ENCODE peak calls at places on chromosomes 4 and X, in eight cellular contexts. V is astrocyte, J is OCI-LY7, G is heart left ventricle, K is SK-N-SH, L is tibial nerve, E is upper lobe of right lung, C is testis. R is an unnamed sample.

GRCh38 chr4:19774690-19775256 is 476.9 kb upstream of the SLIT2 start:
- DNase-seq in G (no peak), L (no peak), C (no peak), J (no peak), K (no peak), V (no peak), E (no peak), R (no peak)

GRCh38 chr4:127622923-127623754 is 9.6 kb upstream of the INTU start:
- DNase-seq in K (peak; percentile 82), L (no peak), J (no peak), V (peak; percentile 25), G (no peak), C (peak; percentile 43), E (peak; percentile 76), R (peak; percentile 54)

GRCh38 chr4:155758500-155759371 is at the start of gene GUCY1B1:
- DNase-seq in E (peak; percentile 96), J (no peak), L (peak; percentile 78), K (peak; percentile 98), G (peak; percentile 97), C (peak; percentile 95), V (peak; percentile 93), R (peak; percentile 97)

GRCh38 chrX:103211012-103211715 is 3.7 kb upstream of the BEX4 start:
- DNase-seq in K (peak; percentile 60), G (peak; percentile 16), L (no peak), C (peak; percentile 74), E (no peak), J (peak; percentile 43), V (peak; percentile 25), R (peak; percentile 82)

GRCh38 chr4:169337510-169337909 is 66.8 kb upstream of the SH3RF1 start:
- DNase-seq in C (no peak), L (no peak), K (no peak), V (peak; percentile 99), J (no peak), E (no peak), G (no peak), R (no peak)

GRCh38 chrX:153521034-153521433 is 3.6 kb downstream of the ATP2B3 start:
- DNase-seq in C (peak; percentile 23), L (no peak), J (no peak), V (no peak), E (no peak), G (no peak), K (peak; percentile 76), R (no peak)

GRCh38 chr4:108355523-108356208 is 186.9 kb upstream of the LEF1 start:
- DNase-seq in C (no peak), K (peak; percentile 69), J (no peak), V (peak; percentile 30), L (no peak), E (no peak), G (no peak), R (no peak)

GRCh38 chr4:102734591-102735385 is 26.0 kb downstream of the MANBA start:
- DNase-seq in J (peak; percentile 40), E (no peak), C (no peak), K (no peak), L (no peak), G (no peak), V (peak; percentile 26), R (no peak)

GRCh38 chrX:20514358-20514757 is 247.6 kb upstream of the RPS6KA3 start:
- DNase-seq in J (no peak), L (no peak), E (no peak), G (no peak), C (no peak), K (no peak), V (peak; percentile 84), R (no peak)

GRCh38 chr4:155973639-155974475 is 20.2 kb upstream of the CTSO start:
- DNase-seq in K (no peak), L (no peak), V (peak; percentile 70), J (no peak), E (no peak), C (no peak), G (no peak), R (peak; percentile 39)

DNA sequence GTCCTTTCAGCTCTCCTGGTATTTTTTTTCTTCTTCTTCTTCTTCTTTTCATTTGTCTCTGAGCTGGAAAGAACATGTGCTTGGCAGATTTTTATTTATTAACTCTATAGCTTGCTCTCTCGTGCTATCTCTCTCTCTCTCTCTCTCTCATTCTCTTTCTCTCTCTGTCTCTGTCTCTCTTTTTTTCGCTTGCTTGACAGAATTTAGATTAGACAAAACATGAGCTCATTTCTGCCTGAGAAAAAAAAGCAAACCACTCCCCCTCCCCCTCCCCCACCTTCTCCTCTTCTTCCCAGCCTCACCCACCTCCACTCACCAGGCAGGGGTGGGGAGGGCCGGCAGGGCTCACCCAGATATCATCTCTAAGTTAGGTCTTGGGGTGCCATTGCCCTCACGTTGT is 81.5 kb downstream of the PJA1 start:
- DNase-seq in K (no peak), V (no peak), G (no peak), C (no peak), E (no peak), J (no peak), L (no peak), R (no peak)
- H3K27ac ChIP-seq in K (no peak overlapping the region), V (no peak overlapping the region), G (no peak overlapping the region), C (no peak overlapping the region), E (no peak overlapping the region), J (no peak overlapping the region), L (no peak overlapping the region), R (no peak overlapping the region)

DNA sequence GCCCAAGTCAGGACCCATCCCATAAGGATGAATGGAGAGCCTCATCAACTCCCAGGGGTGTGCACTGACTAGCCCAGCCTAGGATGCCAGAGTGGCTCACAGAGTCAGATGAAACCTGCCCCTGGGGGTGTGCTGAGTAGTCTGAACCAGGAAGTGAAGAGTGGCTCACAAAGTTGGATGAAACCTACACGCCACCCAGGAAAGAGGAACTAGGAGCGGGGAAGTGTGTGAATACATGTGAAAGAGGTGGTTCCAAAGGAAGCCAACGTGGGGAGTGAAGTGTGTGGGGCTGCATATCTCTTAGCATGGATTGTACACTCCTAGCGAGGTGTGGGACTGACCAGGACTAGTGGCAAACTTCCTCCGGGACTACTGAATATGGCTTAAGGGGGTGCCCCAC is 902.1 kb upstream of the NDST4 start:
- DNase-seq in L (no peak), C (no peak), K (no peak), V (no peak), G (no peak), J (no peak), E (no peak), R (no peak)
- H3K9me3 ChIP-seq in L (peaks cover 70% of the 10 kb centered on the region), C (no peaks in the 10 kb centered on the region), K (no peaks in the 10 kb centered on the region), V (peaks cover 23% of the 10 kb centered on the region), G (peaks cover 80% of the 10 kb centered on the region), J (peaks cover 18% of the 10 kb centered on the region), E (peaks cover 21% of the 10 kb centered on the region), R (no peaks in the 10 kb centered on the region)

DNA sequence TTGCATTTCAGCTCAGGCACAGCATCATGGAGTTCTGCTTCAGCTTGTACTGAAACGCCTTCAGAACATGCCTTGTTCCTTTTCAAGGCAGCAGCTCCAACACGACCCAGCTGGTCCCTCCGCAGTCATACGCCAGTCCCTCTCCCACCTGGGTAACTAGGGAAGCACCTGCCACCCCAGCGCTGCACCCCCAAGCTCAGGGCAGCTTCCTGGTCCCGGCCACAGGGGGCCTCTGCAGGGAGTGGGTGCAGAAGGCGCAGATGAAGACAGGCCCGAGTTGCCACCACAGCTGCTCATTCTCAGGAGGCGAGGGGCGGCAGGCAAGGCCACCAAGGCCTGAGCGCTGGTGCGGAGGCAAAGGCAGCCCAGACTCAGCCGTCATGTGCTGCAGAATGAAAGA is 21.8 kb downstream of the WDR1 start:
- DNase-seq in K (no peak), G (no peak), J (no peak), V (no peak), C (no peak), E (no peak), L (no peak), R (no peak)
- H3K36me3 ChIP-seq in K (peaks cover 89% of the 10 kb centered on the region), G (peaks cover 3% of the 10 kb centered on the region), J (peaks cover 98% of the 10 kb centered on the region), V (peaks cover 54% of the 10 kb centered on the region), C (no peaks in the 10 kb centered on the region), E (peaks cover 97% of the 10 kb centered on the region), L (peaks cover 89% of the 10 kb centered on the region), R (peaks cover 61% of the 10 kb centered on the region)

GRCh38 chrX:48899078-48899410 is 1.3 kb downstream of the PQBP1 start:
- DNase-seq in E (no peak), K (no peak), L (no peak), V (no peak), J (no peak), C (no peak), G (no peak), R (no peak)
- H3K27ac ChIP-seq in E (no peak overlapping the region), K (no peak overlapping the region), L (no peak overlapping the region), V (no peak overlapping the region), J (peak overlapping the region; percentile 87), C (no peak overlapping the region), G (peak overlapping the region; percentile 94), R (peak overlapping the region; percentile 17)

GRCh38 chrX:148268646-148269045 is 231.8 kb upstream of the AFF2 start:
- DNase-seq in G (no peak), J (no peak), C (no peak), V (no peak), E (no peak), L (no peak), K (no peak), R (no peak)

GRCh38 chrX:148270499-148270898 is 229.9 kb upstream of the AFF2 start:
- DNase-seq in G (no peak), V (no peak), L (no peak), K (no peak), E (no peak), J (peak; percentile 1), C (no peak), R (no peak)

GRCh38 chrX:148269513-148269912 is 230.9 kb upstream of the AFF2 start:
- DNase-seq in J (no peak), G (no peak), V (no peak), E (no peak), K (no peak), L (no peak), C (no peak), R (no peak)

GRCh38 chrX:148271263-148271662 is 229.2 kb upstream of the AFF2 start:
- DNase-seq in E (no peak), C (no peak), G (no peak), K (no peak), J (no peak), V (no peak), L (no peak), R (no peak)

DNA sequence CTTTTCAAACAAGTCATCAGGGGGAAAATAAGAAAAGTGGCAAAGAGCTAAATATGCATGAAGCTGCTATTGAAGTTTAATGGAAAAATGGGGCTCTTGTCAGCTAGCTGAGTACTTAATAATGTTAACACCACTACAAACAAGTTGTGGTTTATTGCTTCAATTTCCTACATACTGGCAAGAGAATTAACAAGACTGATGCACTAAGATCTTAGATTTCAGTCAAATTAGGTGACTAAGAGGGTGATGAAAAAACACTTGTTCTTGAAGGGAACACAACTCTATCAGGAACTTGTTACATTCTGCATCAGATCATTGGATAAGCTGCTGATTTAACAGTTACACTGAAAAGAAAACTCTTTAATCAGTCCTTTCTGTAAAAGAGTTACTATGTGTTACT is 234.6 kb upstream of the AFF2 start:
- DNase-seq in L (no peak), C (no peak), K (no peak), V (no peak), E (no peak), G (no peak), J (no peak), R (no peak)
- H3K9me3 ChIP-seq in L (no peaks in the 10 kb centered on the region), C (no peaks in the 10 kb centered on the region), K (no peaks in the 10 kb centered on the region), V (no peaks in the 10 kb centered on the region), E (no peaks in the 10 kb centered on the region), G (no peaks in the 10 kb centered on the region), J (no peaks in the 10 kb centered on the region), R (no peaks in the 10 kb centered on the region)